ENCODE peak calls at places on chromosomes 13 and 19, in six cellular contexts. One of them, this sample, is unnamed.

GRCh38 chr13:63433546-63434150 is 2018.0 kb upstream of the PCDH20 start:
- DNase-seq in adrenal gland: no peak
- DNase-seq in BJ: no peak
- DNase-seq in endodermal cell: no peak
- DNase-seq in gastrocnemius medialis: no peak
- DNase-seq in PC-3: peak; percentile 50
- DNase-seq in this sample: no peak

GRCh38 chr19:48737360-48737998 is 2.9 kb downstream of the RASIP1 start:
- DNase-seq in gastrocnemius medialis: no peak
- DNase-seq in endodermal cell: peak; percentile 88
- DNase-seq in PC-3: no peak
- DNase-seq in adrenal gland: peak; percentile 82
- DNase-seq in BJ: no peak
- DNase-seq in this sample: no peak

GRCh38 chr19:35270381-35270811 is 1.6 kb downstream of the USF2 start:
- DNase-seq in BJ: no peak
- DNase-seq in endodermal cell: no peak
- DNase-seq in gastrocnemius medialis: no peak
- DNase-seq in PC-3: no peak
- DNase-seq in adrenal gland: no peak
- DNase-seq in this sample: no peak

GRCh38 chr13:47148543-47148942 is 251.7 kb upstream of the HTR2A start:
- DNase-seq in endodermal cell: no peak
- DNase-seq in PC-3: no peak
- DNase-seq in gastrocnemius medialis: no peak
- DNase-seq in adrenal gland: no peak
- DNase-seq in BJ: no peak
- DNase-seq in this sample: no peak

GRCh38 chr13:99056381-99057014 is 78.6 kb upstream of the DOCK9 start:
- DNase-seq in BJ: no peak
- DNase-seq in adrenal gland: no peak
- DNase-seq in gastrocnemius medialis: no peak
- DNase-seq in endodermal cell: no peak
- DNase-seq in PC-3: peak; percentile 70
- DNase-seq in this sample: no peak

GRCh38 chr13:44819245-44819644 is 170.0 kb downstream of the NUFIP1 start:
- DNase-seq in PC-3: peak; percentile 84
- DNase-seq in BJ: no peak
- DNase-seq in adrenal gland: no peak
- DNase-seq in gastrocnemius medialis: no peak
- DNase-seq in endodermal cell: peak; percentile 27
- DNase-seq in this sample: peak; percentile 78

GRCh38 chr13:95800455-95800854 is 123.5 kb downstream of the DNAJC3 start:
- DNase-seq in gastrocnemius medialis: no peak
- DNase-seq in endodermal cell: no peak
- DNase-seq in PC-3: no peak
- DNase-seq in adrenal gland: no peak
- DNase-seq in BJ: peak; percentile 5
- DNase-seq in this sample: no peak

GRCh38 chr19:19514215-19514633 is 1.1 kb downstream of the TSSK6 start:
- DNase-seq in adrenal gland: peak; percentile 77
- DNase-seq in gastrocnemius medialis: peak; percentile 38
- DNase-seq in PC-3: no peak
- DNase-seq in endodermal cell: no peak
- DNase-seq in BJ: no peak
- DNase-seq in this sample: no peak

GRCh38 chr13:28474491-28475134 is 20.3 kb downstream of the FLT1 start:
- DNase-seq in BJ: no peak
- DNase-seq in gastrocnemius medialis: no peak
- DNase-seq in endodermal cell: no peak
- DNase-seq in adrenal gland: no peak
- DNase-seq in PC-3: no peak
- DNase-seq in this sample: no peak

GRCh38 chr13:32001392-32001768 is 30.2 kb upstream of the FRY start:
- DNase-seq in PC-3: peak; percentile 60
- DNase-seq in adrenal gland: no peak
- DNase-seq in endodermal cell: peak; percentile 59
- DNase-seq in gastrocnemius medialis: no peak
- DNase-seq in BJ: no peak
- DNase-seq in this sample: no peak

GRCh38 chr13:72109863-72110262 is 242.9 kb upstream of the DACH1 start:
- DNase-seq in BJ: no peak
- DNase-seq in gastrocnemius medialis: no peak
- DNase-seq in adrenal gland: no peak
- DNase-seq in PC-3: peak; percentile 67
- DNase-seq in endodermal cell: no peak
- DNase-seq in this sample: no peak

GRCh38 chr13:19845758-19846157 is 17.7 kb downstream of the ZMYM5 start:
- DNase-seq in adrenal gland: peak; percentile 48
- DNase-seq in BJ: peak; percentile 82
- DNase-seq in endodermal cell: no peak
- DNase-seq in PC-3: peak; percentile 99
- DNase-seq in gastrocnemius medialis: no peak
- DNase-seq in this sample: peak; percentile 69

GRCh38 chr13:31267126-31267784 is 67.5 kb downstream of the B3GLCT start:
- DNase-seq in BJ: no peak
- DNase-seq in gastrocnemius medialis: no peak
- DNase-seq in adrenal gland: no peak
- DNase-seq in endodermal cell: no peak
- DNase-seq in PC-3: no peak
- DNase-seq in this sample: no peak

GRCh38 chr13:50911051-50911690 is 1.6 kb downstream of the RNASEH2B start:
- DNase-seq in BJ: no peak
- DNase-seq in PC-3: peak; percentile 19
- DNase-seq in gastrocnemius medialis: no peak
- DNase-seq in adrenal gland: no peak
- DNase-seq in endodermal cell: no peak
- DNase-seq in this sample: no peak

GRCh38 chr19:10604460-10604980 is 17.4 kb upstream of the AP1M2 start:
- DNase-seq in BJ: no peak
- DNase-seq in gastrocnemius medialis: no peak
- DNase-seq in PC-3: peak; percentile 38
- DNase-seq in endodermal cell: no peak
- DNase-seq in adrenal gland: no peak
- DNase-seq in this sample: no peak

GRCh38 chr13:40613192-40613818 is 53.1 kb downstream of the FOXO1 start:
- DNase-seq in gastrocnemius medialis: peak; percentile 39
- DNase-seq in endodermal cell: no peak
- DNase-seq in adrenal gland: no peak
- DNase-seq in BJ: no peak
- DNase-seq in PC-3: no peak
- DNase-seq in this sample: no peak

GRCh38 chr13:40613954-40614353 is 52.5 kb downstream of the FOXO1 start:
- DNase-seq in BJ: no peak
- DNase-seq in gastrocnemius medialis: no peak
- DNase-seq in endodermal cell: no peak
- DNase-seq in PC-3: no peak
- DNase-seq in adrenal gland: no peak
- DNase-seq in this sample: no peak

GRCh38 chr13:40609972-40610726 is 56.3 kb downstream of the FOXO1 start:
- DNase-seq in PC-3: peak; percentile 79
- DNase-seq in adrenal gland: no peak
- DNase-seq in endodermal cell: no peak
- DNase-seq in BJ: no peak
- DNase-seq in gastrocnemius medialis: peak; percentile 67
- DNase-seq in this sample: no peak

GRCh38 chr13:40611004-40611403 is 55.4 kb downstream of the FOXO1 start:
- DNase-seq in adrenal gland: no peak
- DNase-seq in gastrocnemius medialis: no peak
- DNase-seq in BJ: no peak
- DNase-seq in endodermal cell: no peak
- DNase-seq in PC-3: no peak
- DNase-seq in this sample: no peak

DNA sequence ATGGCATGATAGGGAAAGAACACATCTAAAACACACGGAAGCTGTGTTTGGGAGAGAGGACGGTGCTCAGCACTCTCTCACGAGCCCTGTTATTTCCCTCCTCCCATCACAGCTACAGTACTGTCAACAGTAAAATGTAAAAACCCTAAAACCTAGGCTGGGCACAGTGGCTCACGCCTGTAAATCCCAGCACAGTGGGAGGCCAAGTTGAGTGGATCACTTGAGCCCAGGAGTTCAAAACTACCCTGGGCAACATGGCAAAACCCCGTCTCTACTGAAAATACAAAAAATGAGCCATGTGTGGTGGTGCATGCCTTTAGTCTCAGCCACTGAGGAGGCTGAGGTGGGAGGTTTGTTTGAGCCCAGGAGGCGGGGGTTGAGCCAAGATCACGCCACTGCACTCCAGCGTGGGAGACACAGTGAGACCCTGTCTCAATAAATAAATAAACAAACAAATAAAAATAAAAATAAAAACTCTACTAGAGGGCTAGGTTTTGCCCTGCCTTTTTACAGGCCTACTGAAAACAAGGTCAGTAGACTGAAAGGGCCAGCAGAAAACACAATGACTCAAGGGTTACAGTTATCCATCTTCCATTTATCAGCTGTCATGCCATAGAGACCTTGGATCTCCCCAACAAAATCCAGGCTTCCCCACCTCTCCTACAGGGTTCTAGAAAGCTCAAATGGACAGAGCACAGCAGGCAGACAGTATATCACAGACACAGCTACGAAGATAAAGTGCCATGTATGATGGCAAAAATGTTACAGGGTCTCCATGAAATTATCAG is 54.6 kb downstream of the FOXO1 start:
- DNase-seq in PC-3: no peak
- DNase-seq in endodermal cell: peak; percentile 60
- DNase-seq in BJ: no peak
- DNase-seq in gastrocnemius medialis: no peak
- DNase-seq in adrenal gland: no peak
- DNase-seq in this sample: no peak
- H3K36me3 ChIP-seq in PC-3: no peaks in the 10 kb centered on the region
- H3K36me3 ChIP-seq in endodermal cell: no peaks in the 10 kb centered on the region
- H3K36me3 ChIP-seq in BJ: no peaks in the 10 kb centered on the region
- H3K36me3 ChIP-seq in gastrocnemius medialis: no peaks in the 10 kb centered on the region
- H3K36me3 ChIP-seq in adrenal gland: no peaks in the 10 kb centered on the region
- H3K36me3 ChIP-seq in this sample: no peaks in the 10 kb centered on the region

GRCh38 chr13:97459215-97459772 is 25.3 kb downstream of the RAP2A start:
- DNase-seq in endodermal cell: no peak
- DNase-seq in adrenal gland: no peak
- DNase-seq in gastrocnemius medialis: no peak
- DNase-seq in PC-3: no peak
- DNase-seq in BJ: no peak
- DNase-seq in this sample: no peak

GRCh38 chr13:97454699-97455098 is 20.7 kb downstream of the RAP2A start:
- DNase-seq in adrenal gland: no peak
- DNase-seq in endodermal cell: no peak
- DNase-seq in BJ: no peak
- DNase-seq in gastrocnemius medialis: no peak
- DNase-seq in PC-3: no peak
- DNase-seq in this sample: no peak

GRCh38 chr13:97456047-97456446 is 22.1 kb downstream of the RAP2A start:
- DNase-seq in BJ: no peak
- DNase-seq in PC-3: no peak
- DNase-seq in gastrocnemius medialis: no peak
- DNase-seq in adrenal gland: no peak
- DNase-seq in endodermal cell: no peak
- DNase-seq in this sample: no peak

GRCh38 chr13:97460853-97461252 is 26.9 kb downstream of the RAP2A start:
- DNase-seq in gastrocnemius medialis: no peak
- DNase-seq in PC-3: no peak
- DNase-seq in BJ: no peak
- DNase-seq in endodermal cell: no peak
- DNase-seq in adrenal gland: no peak
- DNase-seq in this sample: no peak

DNA sequence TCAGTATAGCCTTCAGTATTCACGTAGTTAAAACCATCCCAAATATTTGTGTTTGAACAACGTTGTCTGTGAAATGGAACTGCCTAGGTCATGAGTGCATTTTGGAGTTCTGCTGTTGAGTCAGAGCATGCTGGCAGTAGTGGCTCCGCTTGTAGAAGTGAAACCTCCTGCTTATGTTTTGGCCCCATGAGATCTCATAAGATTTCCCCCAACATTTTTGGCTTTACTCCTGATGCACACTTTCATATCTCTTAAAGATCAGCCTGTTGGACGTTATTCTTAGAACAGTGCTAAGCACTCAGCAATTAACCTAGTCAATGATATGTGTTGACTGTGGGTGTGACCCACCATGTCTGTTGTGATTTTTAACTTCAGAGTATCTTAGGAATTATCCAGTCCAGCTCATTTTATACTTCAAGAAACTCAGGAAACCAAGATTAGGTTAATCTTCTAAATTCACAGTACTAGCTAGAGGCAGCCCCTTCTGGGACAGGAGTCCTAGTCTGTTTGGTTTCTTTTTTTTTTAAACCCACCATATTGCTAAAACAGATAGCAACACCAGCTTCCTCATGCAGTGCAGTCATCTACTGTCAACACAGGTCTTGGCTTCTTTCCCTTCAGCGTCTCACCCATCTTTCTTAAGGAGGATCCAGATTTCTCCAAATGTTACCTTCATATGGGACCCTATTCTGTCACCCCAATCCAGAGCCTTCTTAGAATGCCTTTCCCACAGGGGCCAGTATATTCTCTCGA is 26.2 kb downstream of the RAP2A start:
- DNase-seq in gastrocnemius medialis: no peak
- DNase-seq in adrenal gland: no peak
- DNase-seq in PC-3: no peak
- DNase-seq in BJ: no peak
- DNase-seq in endodermal cell: no peak
- DNase-seq in this sample: no peak
- H3K4me3 ChIP-seq in gastrocnemius medialis: no peak overlapping the region
- H3K4me3 ChIP-seq in adrenal gland: no peak overlapping the region
- H3K4me3 ChIP-seq in PC-3: no peak overlapping the region
- H3K4me3 ChIP-seq in BJ: no peak overlapping the region
- H3K4me3 ChIP-seq in endodermal cell: no peak overlapping the region
- H3K4me3 ChIP-seq in this sample: no peak overlapping the region

DNA sequence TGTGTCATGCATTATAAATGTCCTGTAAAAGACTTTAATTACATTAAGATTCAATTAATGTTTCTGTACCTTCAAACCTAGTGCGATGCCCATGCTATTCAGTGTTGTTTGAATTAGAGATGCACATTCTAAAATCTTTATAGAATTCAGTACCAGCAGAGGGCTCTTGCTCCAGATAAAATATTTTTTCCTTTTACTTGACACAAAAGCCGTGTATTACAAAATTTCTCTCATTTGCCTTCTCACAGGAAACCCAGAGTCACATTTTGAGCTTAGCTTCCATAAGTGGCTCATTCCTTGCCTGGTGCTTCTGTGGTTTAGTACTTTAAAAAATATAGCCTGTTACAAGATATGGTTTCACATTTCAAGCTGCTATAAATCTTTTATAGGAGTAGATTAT is 101.2 kb downstream of the RNF17 start:
- DNase-seq in endodermal cell: no peak
- DNase-seq in BJ: no peak
- DNase-seq in PC-3: peak; percentile 15
- DNase-seq in adrenal gland: no peak
- DNase-seq in gastrocnemius medialis: no peak
- DNase-seq in this sample: no peak
- TF ChIP-seq CTCF in endodermal cell: no peak
- TF ChIP-seq CTCF in BJ: no peak
- TF ChIP-seq CTCF in PC-3: no peak
- TF ChIP-seq CTCF in adrenal gland: peak; percentile 17
- TF ChIP-seq CTCF in gastrocnemius medialis: no peak
- TF ChIP-seq CTCF in this sample: peak; percentile 15

DNA sequence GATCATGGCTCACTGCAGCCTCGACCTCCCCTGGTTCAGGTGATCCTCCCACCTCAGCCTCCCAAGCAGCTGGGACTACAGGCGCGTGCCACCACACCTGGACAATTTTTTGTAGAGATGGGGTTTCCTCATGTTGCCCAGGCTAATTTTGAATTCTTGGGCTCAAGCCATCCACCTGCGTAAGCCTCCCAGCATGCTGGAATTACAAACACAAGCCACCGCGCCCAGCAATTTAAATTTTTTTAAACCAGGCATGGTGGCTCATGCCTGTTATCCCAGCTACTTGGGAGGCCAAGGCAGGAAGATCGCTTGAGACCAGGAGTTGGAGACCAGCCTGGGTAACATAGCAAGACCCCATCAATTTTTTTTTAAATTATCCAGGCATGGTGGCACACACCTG is 59.9 kb upstream of the USE1 start:
- DNase-seq in endodermal cell: no peak
- DNase-seq in PC-3: no peak
- DNase-seq in BJ: no peak
- DNase-seq in gastrocnemius medialis: no peak
- DNase-seq in adrenal gland: no peak
- DNase-seq in this sample: no peak
- H3K36me3 ChIP-seq in endodermal cell: peaks cover 51% of the 10 kb centered on the region
- H3K36me3 ChIP-seq in PC-3: peaks cover 23% of the 10 kb centered on the region
- H3K36me3 ChIP-seq in BJ: peaks cover 45% of the 10 kb centered on the region
- H3K36me3 ChIP-seq in gastrocnemius medialis: no peaks in the 10 kb centered on the region
- H3K36me3 ChIP-seq in adrenal gland: no peaks in the 10 kb centered on the region
- H3K36me3 ChIP-seq in this sample: peaks cover 3% of the 10 kb centered on the region